ENCODE peak calls at places on chromosomes 12 and 14, in five cellular contexts. One of them, this sample, is unnamed. For H3K4me1, the result is how much of the 10 kb centered on the place peaks cover.

GRCh38 chr12:84134797-84135366 is 777.7 kb downstream of the SLC6A15 start:
- DNase-seq in CD4-positive, CD25-positive, alpha-beta regulatory T cell: no peak
- DNase-seq in left ventricle myocardium inferior: no peak
- DNase-seq in tibial artery: no peak
- DNase-seq in GM23248: peak
- DNase-seq in this sample: no peak

GRCh38 chr14:97301931-97302559 is 504.9 kb downstream of the VRK1 start:
- DNase-seq in CD4-positive, CD25-positive, alpha-beta regulatory T cell: no peak
- DNase-seq in left ventricle myocardium inferior: no peak
- DNase-seq in tibial artery: no peak
- DNase-seq in GM23248: no peak
- DNase-seq in this sample: no peak

GRCh38 chr12:70355972-70356371 is 10.1 kb upstream of the KCNMB4 start:
- DNase-seq in CD4-positive, CD25-positive, alpha-beta regulatory T cell: no peak
- DNase-seq in left ventricle myocardium inferior: no peak
- DNase-seq in tibial artery: no peak
- DNase-seq in GM23248: no peak
- DNase-seq in this sample: no peak

GRCh38 chr12:79886917-79887519 is 47.9 kb downstream of the PPP1R12A start:
- DNase-seq in CD4-positive, CD25-positive, alpha-beta regulatory T cell: no peak
- DNase-seq in left ventricle myocardium inferior: no peak
- DNase-seq in tibial artery: no peak
- DNase-seq in GM23248: peak
- DNase-seq in this sample: peak

GRCh38 chr12:121494093-121494787 is 86.6 kb downstream of the KDM2B start:
- DNase-seq in CD4-positive, CD25-positive, alpha-beta regulatory T cell: peak
- DNase-seq in left ventricle myocardium inferior: peak
- DNase-seq in tibial artery: no peak
- DNase-seq in GM23248: peak
- DNase-seq in this sample: peak

GRCh38 chr14:48035836-48036235 is 360.4 kb upstream of the MDGA2 start:
- DNase-seq in CD4-positive, CD25-positive, alpha-beta regulatory T cell: no peak
- DNase-seq in left ventricle myocardium inferior: no peak
- DNase-seq in tibial artery: no peak
- DNase-seq in GM23248: no peak
- DNase-seq in this sample: no peak

GRCh38 chr14:42884100-42884499 is 1277.4 kb downstream of the LRFN5 start:
- DNase-seq in CD4-positive, CD25-positive, alpha-beta regulatory T cell: no peak
- DNase-seq in left ventricle myocardium inferior: no peak
- DNase-seq in tibial artery: no peak
- DNase-seq in GM23248: peak
- DNase-seq in this sample: no peak

GRCh38 chr12:118126119-118126757 is 9.7 kb upstream of the PEBP1 start:
- DNase-seq in CD4-positive, CD25-positive, alpha-beta regulatory T cell: no peak
- DNase-seq in left ventricle myocardium inferior: peak
- DNase-seq in tibial artery: no peak
- DNase-seq in GM23248: no peak
- DNase-seq in this sample: no peak

GRCh38 chr12:14782756-14783155 is 20.5 kb downstream of the WBP11 start:
- DNase-seq in CD4-positive, CD25-positive, alpha-beta regulatory T cell: no peak
- DNase-seq in left ventricle myocardium inferior: no peak
- DNase-seq in tibial artery: no peak
- DNase-seq in GM23248: no peak
- DNase-seq in this sample: no peak

GRCh38 chr14:102262894-102263462 is 42.0 kb downstream of the MOK start:
- DNase-seq in CD4-positive, CD25-positive, alpha-beta regulatory T cell: no peak
- DNase-seq in left ventricle myocardium inferior: no peak
- DNase-seq in tibial artery: no peak
- DNase-seq in GM23248: peak
- DNase-seq in this sample: no peak

GRCh38 chr14:73725116-73726024 is 11.2 kb upstream of the PNMA1 start:
- DNase-seq in CD4-positive, CD25-positive, alpha-beta regulatory T cell: no peak
- DNase-seq in left ventricle myocardium inferior: no peak
- DNase-seq in tibial artery: no peak
- DNase-seq in GM23248: peak
- DNase-seq in this sample: no peak

GRCh38 chr12:104710940-104711725 is 247.0 kb downstream of the SLC41A2 start:
- DNase-seq in CD4-positive, CD25-positive, alpha-beta regulatory T cell: no peak
- DNase-seq in left ventricle myocardium inferior: no peak
- DNase-seq in tibial artery: no peak
- DNase-seq in GM23248: peak
- DNase-seq in this sample: no peak

GRCh38 chr12:79547735-79548347 is 142.9 kb downstream of the PAWR start:
- DNase-seq in CD4-positive, CD25-positive, alpha-beta regulatory T cell: no peak
- DNase-seq in left ventricle myocardium inferior: no peak
- DNase-seq in tibial artery: peak
- DNase-seq in GM23248: peak
- DNase-seq in this sample: no peak

GRCh38 chr12:25276199-25276937 is 25.6 kb upstream of the KRAS start:
- DNase-seq in CD4-positive, CD25-positive, alpha-beta regulatory T cell: no peak
- DNase-seq in left ventricle myocardium inferior: no peak
- DNase-seq in tibial artery: no peak
- DNase-seq in GM23248: peak
- DNase-seq in this sample: no peak

GRCh38 chr12:62335801-62336200 is 75.6 kb downstream of the USP15 start:
- DNase-seq in CD4-positive, CD25-positive, alpha-beta regulatory T cell: no peak
- DNase-seq in left ventricle myocardium inferior: no peak
- DNase-seq in tibial artery: no peak
- DNase-seq in GM23248: no peak
- DNase-seq in this sample: no peak

GRCh38 chr12:6452245-6452731 is 446 bp downstream of the TAPBPL start:
- DNase-seq in CD4-positive, CD25-positive, alpha-beta regulatory T cell: no peak
- DNase-seq in left ventricle myocardium inferior: no peak
- DNase-seq in tibial artery: no peak
- DNase-seq in GM23248: peak
- DNase-seq in this sample: no peak

GRCh38 chr14:59337151-59337611 is 128.0 kb downstream of the GPR135 start:
- DNase-seq in CD4-positive, CD25-positive, alpha-beta regulatory T cell: no peak
- DNase-seq in left ventricle myocardium inferior: peak
- DNase-seq in tibial artery: peak
- DNase-seq in GM23248: peak
- DNase-seq in this sample: no peak

GRCh38 chr12:61654698-61655097 is 605.5 kb upstream of the USP15 start:
- DNase-seq in CD4-positive, CD25-positive, alpha-beta regulatory T cell: no peak
- DNase-seq in left ventricle myocardium inferior: no peak
- DNase-seq in tibial artery: no peak
- DNase-seq in GM23248: peak
- DNase-seq in this sample: no peak

GRCh38 chr14:88802596-88802995 is 9.8 kb upstream of the EML5 start:
- DNase-seq in CD4-positive, CD25-positive, alpha-beta regulatory T cell: no peak
- DNase-seq in left ventricle myocardium inferior: no peak
- DNase-seq in tibial artery: no peak
- DNase-seq in GM23248: no peak
- DNase-seq in this sample: no peak

GRCh38 chr12:11879306-11879705 is 191.4 kb upstream of the BCL2L14 start:
- DNase-seq in CD4-positive, CD25-positive, alpha-beta regulatory T cell: no peak
- DNase-seq in left ventricle myocardium inferior: no peak
- DNase-seq in tibial artery: no peak
- DNase-seq in GM23248: no peak
- DNase-seq in this sample: no peak

GRCh38 chr14:23168246-23168645 is 15.2 kb downstream of the SLC7A8 start:
- DNase-seq in CD4-positive, CD25-positive, alpha-beta regulatory T cell: no peak
- DNase-seq in left ventricle myocardium inferior: no peak
- DNase-seq in tibial artery: no peak
- DNase-seq in GM23248: no peak
- DNase-seq in this sample: no peak

GRCh38 chr14:92122761-92123160 is 992 bp downstream of the CPSF2 start:
- DNase-seq in CD4-positive, CD25-positive, alpha-beta regulatory T cell: no peak
- DNase-seq in left ventricle myocardium inferior: no peak
- DNase-seq in tibial artery: no peak
- DNase-seq in GM23248: peak
- DNase-seq in this sample: no peak

GRCh38 chr12:104248444-104248843 is 32.9 kb downstream of the TXNRD1 start:
- DNase-seq in CD4-positive, CD25-positive, alpha-beta regulatory T cell: no peak
- DNase-seq in left ventricle myocardium inferior: no peak
- DNase-seq in tibial artery: no peak
- DNase-seq in GM23248: no peak
- DNase-seq in this sample: no peak

GRCh38 chr12:15558915-15559528 is 230.2 kb downstream of the EPS8 start:
- DNase-seq in CD4-positive, CD25-positive, alpha-beta regulatory T cell: no peak
- DNase-seq in left ventricle myocardium inferior: no peak
- DNase-seq in tibial artery: no peak
- DNase-seq in GM23248: peak
- DNase-seq in this sample: no peak

GRCh38 chr12:130849561-130850417 is 10.7 kb upstream of the STX2 start:
- DNase-seq in CD4-positive, CD25-positive, alpha-beta regulatory T cell: no peak
- DNase-seq in left ventricle myocardium inferior: no peak
- DNase-seq in tibial artery: no peak
- DNase-seq in GM23248: no peak
- DNase-seq in this sample: no peak

GRCh38 chr12:30622509-30622908 is 73.2 kb downstream of the IPO8 start:
- DNase-seq in CD4-positive, CD25-positive, alpha-beta regulatory T cell: no peak
- DNase-seq in left ventricle myocardium inferior: no peak
- DNase-seq in tibial artery: no peak
- DNase-seq in GM23248: peak
- DNase-seq in this sample: no peak

GRCh38 chr12:78671295-78671694 is 193.3 kb upstream of the SYT1 start:
- DNase-seq in CD4-positive, CD25-positive, alpha-beta regulatory T cell: no peak
- DNase-seq in left ventricle myocardium inferior: no peak
- DNase-seq in tibial artery: no peak
- DNase-seq in GM23248: peak
- DNase-seq in this sample: no peak

GRCh38 chr14:42490536-42490935 is 883.9 kb downstream of the LRFN5 start:
- DNase-seq in CD4-positive, CD25-positive, alpha-beta regulatory T cell: no peak
- DNase-seq in left ventricle myocardium inferior: no peak
- DNase-seq in tibial artery: no peak
- DNase-seq in GM23248: peak
- DNase-seq in this sample: no peak

GRCh38 chr12:112066566-112066965 is 42.0 kb downstream of the NAA25 start:
- DNase-seq in CD4-positive, CD25-positive, alpha-beta regulatory T cell: no peak
- DNase-seq in left ventricle myocardium inferior: no peak
- DNase-seq in tibial artery: no peak
- DNase-seq in GM23248: no peak
- DNase-seq in this sample: no peak

DNA sequence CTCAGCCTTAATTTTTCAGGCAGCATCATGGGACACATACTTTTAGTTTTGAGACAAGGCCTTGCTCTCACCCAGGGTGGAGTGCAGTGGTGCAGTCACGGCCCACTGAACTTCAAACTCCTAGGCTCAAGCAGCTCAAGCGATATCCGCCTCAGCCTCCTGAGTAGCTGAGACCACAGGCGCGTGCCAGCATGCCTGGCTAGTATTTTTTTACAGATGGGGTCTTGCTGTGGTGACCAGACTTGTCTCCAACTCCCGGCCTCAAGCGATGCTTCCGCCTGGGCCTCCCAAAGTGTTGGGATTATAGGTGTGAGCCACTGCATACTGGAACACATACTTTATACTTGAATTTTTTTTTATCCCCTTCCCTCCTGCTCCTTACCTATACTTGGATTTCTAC is 2.8 kb downstream of the RDH5 start:
- DNase-seq in CD4-positive, CD25-positive, alpha-beta regulatory T cell: no peak
- DNase-seq in left ventricle myocardium inferior: no peak
- DNase-seq in tibial artery: no peak
- DNase-seq in GM23248: peak
- DNase-seq in this sample: no peak
- H3K27ac ChIP-seq in CD4-positive, CD25-positive, alpha-beta regulatory T cell: no peak
- H3K27ac ChIP-seq in left ventricle myocardium inferior: peak
- H3K27ac ChIP-seq in tibial artery: peak
- H3K27ac ChIP-seq in GM23248: peak
- H3K27ac ChIP-seq in this sample: no peak

GRCh38 chr12:75961878-75962277 is 69.7 kb downstream of the PHLDA1 start:
- DNase-seq in CD4-positive, CD25-positive, alpha-beta regulatory T cell: no peak
- DNase-seq in left ventricle myocardium inferior: no peak
- DNase-seq in tibial artery: no peak
- DNase-seq in GM23248: no peak
- DNase-seq in this sample: no peak

GRCh38 chr12:75960954-75961661 is 70.5 kb downstream of the PHLDA1 start:
- DNase-seq in CD4-positive, CD25-positive, alpha-beta regulatory T cell: no peak
- DNase-seq in left ventricle myocardium inferior: no peak
- DNase-seq in tibial artery: no peak
- DNase-seq in GM23248: no peak
- DNase-seq in this sample: no peak

GRCh38 chr12:75959060-75959459 is 72.5 kb downstream of the PHLDA1 start:
- DNase-seq in CD4-positive, CD25-positive, alpha-beta regulatory T cell: no peak
- DNase-seq in left ventricle myocardium inferior: no peak
- DNase-seq in tibial artery: no peak
- DNase-seq in GM23248: no peak
- DNase-seq in this sample: no peak

GRCh38 chr12:75959506-75959905 is 72.1 kb downstream of the PHLDA1 start:
- DNase-seq in CD4-positive, CD25-positive, alpha-beta regulatory T cell: no peak
- DNase-seq in left ventricle myocardium inferior: no peak
- DNase-seq in tibial artery: no peak
- DNase-seq in GM23248: peak
- DNase-seq in this sample: no peak

GRCh38 chr12:75960086-75960910 is 71.3 kb downstream of the PHLDA1 start:
- DNase-seq in CD4-positive, CD25-positive, alpha-beta regulatory T cell: no peak
- DNase-seq in left ventricle myocardium inferior: no peak
- DNase-seq in tibial artery: no peak
- DNase-seq in GM23248: no peak
- DNase-seq in this sample: no peak
- H3K4me1 ChIP-seq in CD4-positive, CD25-positive, alpha-beta regulatory T cell: under half
- H3K4me1 ChIP-seq in left ventricle myocardium inferior: under half
- H3K4me1 ChIP-seq in tibial artery: under half
- H3K4me1 ChIP-seq in GM23248: under half
- H3K4me1 ChIP-seq in this sample: under half

GRCh38 chr12:52688481-52688880 is 8.3 kb upstream of the KRT1 start:
- DNase-seq in CD4-positive, CD25-positive, alpha-beta regulatory T cell: no peak
- DNase-seq in left ventricle myocardium inferior: no peak
- DNase-seq in tibial artery: no peak
- DNase-seq in GM23248: no peak
- DNase-seq in this sample: no peak
- H3K27ac ChIP-seq in CD4-positive, CD25-positive, alpha-beta regulatory T cell: no peak
- H3K27ac ChIP-seq in left ventricle myocardium inferior: no peak
- H3K27ac ChIP-seq in tibial artery: no peak
- H3K27ac ChIP-seq in GM23248: no peak
- H3K27ac ChIP-seq in this sample: no peak

GRCh38 chr14:105737504-105738246 is 211.3 kb downstream of the TMEM121 start:
- DNase-seq in CD4-positive, CD25-positive, alpha-beta regulatory T cell: no peak
- DNase-seq in left ventricle myocardium inferior: no peak
- DNase-seq in tibial artery: no peak
- DNase-seq in GM23248: no peak
- DNase-seq in this sample: no peak

GRCh38 chr14:105733081-105734065 is 207.0 kb downstream of the TMEM121 start:
- DNase-seq in CD4-positive, CD25-positive, alpha-beta regulatory T cell: no peak
- DNase-seq in left ventricle myocardium inferior: no peak
- DNase-seq in tibial artery: no peak
- DNase-seq in GM23248: no peak
- DNase-seq in this sample: no peak

GRCh38 chr14:105739331-105740102 is 213.1 kb downstream of the TMEM121 start:
- DNase-seq in CD4-positive, CD25-positive, alpha-beta regulatory T cell: no peak
- DNase-seq in left ventricle myocardium inferior: no peak
- DNase-seq in tibial artery: no peak
- DNase-seq in GM23248: no peak
- DNase-seq in this sample: no peak

GRCh38 chr14:105742531-105742848 is 216.1 kb downstream of the TMEM121 start:
- DNase-seq in CD4-positive, CD25-positive, alpha-beta regulatory T cell: no peak
- DNase-seq in left ventricle myocardium inferior: no peak
- DNase-seq in tibial artery: no peak
- DNase-seq in GM23248: no peak
- DNase-seq in this sample: no peak

DNA sequence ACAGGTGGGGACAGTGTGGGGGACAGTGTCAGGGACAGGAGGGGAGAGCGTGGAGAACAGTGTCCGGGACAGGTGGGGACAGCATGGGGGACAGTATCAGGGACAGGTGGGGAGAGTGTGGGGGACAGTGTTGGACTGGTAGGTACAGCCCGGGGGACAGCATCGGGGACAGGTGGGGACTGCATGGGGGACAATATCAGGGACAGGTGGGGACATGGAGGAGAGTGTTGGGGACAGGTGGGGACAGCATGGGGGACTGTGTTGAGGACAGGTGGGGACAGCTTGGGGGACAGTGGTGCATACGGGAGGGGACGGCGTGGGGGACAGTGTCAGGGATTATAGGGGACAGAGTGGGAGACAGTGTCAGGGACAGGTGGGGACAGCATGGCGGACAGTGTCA is 212.3 kb downstream of the TMEM121 start:
- DNase-seq in CD4-positive, CD25-positive, alpha-beta regulatory T cell: no peak
- DNase-seq in left ventricle myocardium inferior: no peak
- DNase-seq in tibial artery: no peak
- DNase-seq in GM23248: no peak
- DNase-seq in this sample: no peak
- H3K4me1 ChIP-seq in CD4-positive, CD25-positive, alpha-beta regulatory T cell: under half
- H3K4me1 ChIP-seq in left ventricle myocardium inferior: under half
- H3K4me1 ChIP-seq in tibial artery: under half
- H3K4me1 ChIP-seq in GM23248: under half
- H3K4me1 ChIP-seq in this sample: under half

This sample was measured in naive thymus-derived CD4-positive, alpha-beta T cell.